ENCODE peak calls at places on chromosomes 13 and 19, in eight cellular contexts. Z, N, P, B, S, O, A and K are unnamed samples. For H3K36me3 and H3K27me3, the result is how much of the 10 kb centered on the place peaks cover.

GRCh38 chr19:2199215-2199614 is 35.5 kb downstream of the DOT1L start:
- DNase-seq in B (peak), S (peak), Z (no peak), O (no peak), A (no peak), P (no peak), N (no peak), K (peak)

GRCh38 chr13:48591889-48592725 is 59.2 kb upstream of the RCBTB2 start:
- DNase-seq in S (no peak), A (no peak), Z (no peak), N (no peak), B (no peak), P (no peak), O (no peak), K (no peak)

GRCh38 chr13:24625324-24625723 is 54.9 kb upstream of the ATP12A start:
- DNase-seq in P (no peak), Z (no peak), A (no peak), B (no peak), N (no peak), S (no peak), O (no peak), K (no peak)

GRCh38 chr19:45130888-45131615 is 29.7 kb downstream of the NKPD1 start:
- DNase-seq in P (peak), S (no peak), B (no peak), N (peak), Z (no peak), O (no peak), A (peak), K (peak)

GRCh38 chr13:44272692-44273091 is 100.9 kb upstream of the SERP2 start:
- DNase-seq in A (peak), B (no peak), O (no peak), S (no peak), N (peak), Z (no peak), P (no peak), K (no peak)

GRCh38 chr19:33798701-33799111 is 2.0 kb downstream of the KCTD15 start:
- DNase-seq in B (peak), Z (no peak), O (no peak), S (peak), A (peak), N (peak), P (no peak), K (peak)

GRCh38 chr19:36973021-36973843 is 57.1 kb downstream of the ZNF568 start:
- DNase-seq in P (no peak), B (peak), N (peak), S (peak), O (peak), Z (peak), A (peak), K (peak)

GRCh38 chr13:30477346-30478235 is 11.9 kb upstream of the HMGB1 start:
- DNase-seq in N (no peak), O (no peak), A (no peak), B (no peak), Z (no peak), S (no peak), P (no peak), K (peak)

GRCh38 chr19:42634409-42635232 is 39.9 kb upstream of the CEACAM8 start:
- DNase-seq in P (peak), B (peak), N (peak), Z (no peak), O (no peak), S (no peak), A (peak), K (peak)

GRCh38 chr19:46952874-46953273 is 66.8 kb upstream of the NPAS1 start:
- DNase-seq in Z (no peak), B (no peak), A (no peak), N (no peak), O (no peak), P (no peak), S (no peak), K (no peak)

GRCh38 chr13:44300895-44301638 is 72.6 kb upstream of the SERP2 start:
- DNase-seq in N (peak), P (peak), O (peak), B (no peak), S (peak), A (peak), Z (peak), K (no peak)

GRCh38 chr19:582497-583197 is 7.0 kb upstream of the HCN2 start:
- DNase-seq in Z (no peak), N (peak), B (no peak), S (no peak), O (no peak), P (no peak), A (peak), K (no peak)

GRCh38 chr19:44848036-44848804 is 2.1 kb downstream of the NECTIN2 start:
- DNase-seq in S (peak), B (peak), Z (peak), A (peak), O (no peak), N (peak), P (peak), K (peak)

GRCh38 chr19:58042709-58043340 is 9.0 kb downstream of the ZSCAN1 start:
- DNase-seq in O (no peak), B (no peak), A (no peak), P (no peak), N (no peak), Z (no peak), S (no peak), K (peak)
- H3K4me3 ChIP-seq in O (no peak), B (no peak), A (no peak), P (no peak), N (no peak), Z (no peak), S (no peak), K (no peak)

GRCh38 chr19:48918071-48918470 is 15.4 kb upstream of the DHDH start:
- DNase-seq in Z (no peak), A (no peak), P (no peak), S (no peak), B (no peak), O (no peak), N (no peak), K (no peak)
- H3K36me3 ChIP-seq in Z (half or more), A (half or more), P (under half), S (under half), B (under half), O (half or more), N (under half), K (under half)

GRCh38 chr13:110269509-110270185 is 37.3 kb downstream of the COL4A1 start:
- DNase-seq in B (no peak), A (no peak), S (no peak), Z (no peak), P (no peak), N (no peak), O (no peak), K (no peak)
- H3K27me3 ChIP-seq in B (under half), A (under half), S (under half), Z (under half), P (under half), N (under half), O (under half), K (under half)

DNA sequence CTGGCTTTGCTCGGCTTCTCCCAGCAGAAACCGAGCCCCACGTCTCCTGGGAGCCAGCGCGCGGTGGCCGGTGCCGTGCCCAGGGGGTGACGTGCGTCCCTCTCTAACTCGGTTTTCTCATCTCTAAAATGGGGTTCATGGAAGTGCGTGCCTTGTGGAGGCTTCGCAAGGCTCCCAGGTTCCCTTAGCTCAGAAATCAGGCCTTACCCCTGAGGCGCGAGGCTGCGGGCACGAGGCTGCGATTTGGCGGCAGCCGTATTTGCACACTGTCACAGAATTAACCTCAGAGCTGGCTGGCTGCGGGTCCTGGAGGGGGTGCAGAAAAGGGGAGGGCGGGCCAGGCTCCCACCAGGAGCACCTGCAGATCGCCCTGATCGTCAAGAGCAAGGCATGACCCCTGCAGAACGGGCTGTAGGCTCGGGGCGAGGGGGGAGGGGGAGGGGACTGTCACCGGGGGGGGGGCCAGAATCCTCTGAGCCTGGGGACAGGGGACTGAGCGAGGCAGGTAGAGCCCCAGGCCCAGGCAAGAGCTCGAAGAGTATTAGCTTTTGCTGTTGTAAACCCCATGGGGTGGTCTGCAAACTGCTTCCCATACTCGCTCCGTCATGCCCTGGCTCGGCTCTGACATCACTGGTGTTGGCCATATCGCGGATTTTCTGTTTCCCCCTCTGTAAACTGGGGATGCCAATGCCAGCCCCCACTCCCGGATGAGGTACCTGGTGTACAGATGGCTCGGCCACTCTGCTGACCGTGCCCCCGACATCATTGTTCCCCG is 62.2 kb downstream of the CCNE1 start:
- DNase-seq in Z (no peak), N (no peak), A (no peak), P (no peak), B (peak), S (no peak), O (no peak), K (peak)
- H3K4me3 ChIP-seq in Z (no peak), N (no peak), A (no peak), P (peak), B (peak), S (peak), O (peak), K (peak)

GRCh38 chr19:3667766-3668165 is 32.5 kb downstream of the PIP5K1C start:
- DNase-seq in Z (no peak), P (no peak), A (no peak), S (no peak), B (no peak), O (no peak), N (no peak), K (no peak)

GRCh38 chr19:3670258-3670795 is 29.9 kb downstream of the PIP5K1C start:
- DNase-seq in B (no peak), N (peak), O (peak), S (no peak), P (no peak), Z (peak), A (peak), K (peak)

GRCh38 chr19:3668331-3669133 is 31.7 kb downstream of the PIP5K1C start:
- DNase-seq in A (peak), S (no peak), N (peak), B (no peak), P (no peak), O (no peak), Z (no peak), K (no peak)

GRCh38 chr19:3669616-3670257 is 30.5 kb downstream of the PIP5K1C start:
- DNase-seq in P (no peak), N (no peak), Z (no peak), A (no peak), S (no peak), O (no peak), B (no peak), K (peak)

GRCh38 chr19:3669134-3669436 is 31.2 kb downstream of the PIP5K1C start:
- DNase-seq in A (no peak), S (no peak), Z (no peak), P (no peak), O (no peak), B (no peak), N (no peak), K (no peak)
- H3K36me3 ChIP-seq in A (under half), S (under half), Z (under half), P (under half), O (under half), B (under half), N (under half), K (under half)

GRCh38 chr13:99982741-99983400 is 1.3 kb downstream of the ZIC2 start:
- DNase-seq in A (no peak), P (no peak), S (peak), B (peak), Z (no peak), O (no peak), N (no peak), K (peak)

GRCh38 chr13:99979453-99980200 is 2.0 kb upstream of the ZIC2 start:
- DNase-seq in S (peak), N (no peak), Z (no peak), O (no peak), B (peak), P (peak), A (no peak), K (peak)

GRCh38 chr13:99982021-99982740 is 597 bp downstream of the ZIC2 start:
- DNase-seq in Z (no peak), S (peak), A (no peak), O (no peak), B (peak), P (no peak), N (peak), K (peak)

GRCh38 chr13:99980201-99981114 is 1.1 kb upstream of the ZIC2 start:
- DNase-seq in O (no peak), N (peak), Z (no peak), B (peak), P (peak), A (peak), S (peak), K (peak)

GRCh38 chr13:99981115-99982020 is at the start of gene ZIC2:
- DNase-seq in N (peak), O (no peak), B (peak), Z (no peak), A (no peak), S (peak), P (peak), K (peak)
- H3K27me3 ChIP-seq in N (half or more), O (half or more), B (half or more), Z (half or more), A (half or more), S (half or more), P (half or more), K (under half)

GRCh38 chr19:7670790-7671189 is 1.9 kb downstream of the RETN start:
- DNase-seq in Z (no peak), N (no peak), P (no peak), A (no peak), B (no peak), S (no peak), O (no peak), K (no peak)
- H3K4me3 ChIP-seq in Z (no peak), N (no peak), P (no peak), A (no peak), B (no peak), S (no peak), O (no peak), K (peak)

GRCh38 chr19:32615569-32615968 is 34.6 kb downstream of the PDCD5 start:
- DNase-seq in S (no peak), O (no peak), B (no peak), A (no peak), N (no peak), Z (no peak), P (no peak), K (no peak)

GRCh38 chr19:32613008-32613407 is 32.0 kb downstream of the PDCD5 start:
- DNase-seq in A (no peak), Z (no peak), S (no peak), P (no peak), N (no peak), B (no peak), O (no peak), K (no peak)

GRCh38 chr19:32611161-32611560 is 30.2 kb downstream of the PDCD5 start:
- DNase-seq in A (no peak), O (no peak), N (no peak), P (no peak), S (no peak), Z (no peak), B (peak), K (no peak)

GRCh38 chr19:32619051-32619685 is 38.2 kb downstream of the PDCD5 start:
- DNase-seq in N (no peak), O (no peak), B (no peak), Z (no peak), A (no peak), P (no peak), S (no peak), K (no peak)

DNA sequence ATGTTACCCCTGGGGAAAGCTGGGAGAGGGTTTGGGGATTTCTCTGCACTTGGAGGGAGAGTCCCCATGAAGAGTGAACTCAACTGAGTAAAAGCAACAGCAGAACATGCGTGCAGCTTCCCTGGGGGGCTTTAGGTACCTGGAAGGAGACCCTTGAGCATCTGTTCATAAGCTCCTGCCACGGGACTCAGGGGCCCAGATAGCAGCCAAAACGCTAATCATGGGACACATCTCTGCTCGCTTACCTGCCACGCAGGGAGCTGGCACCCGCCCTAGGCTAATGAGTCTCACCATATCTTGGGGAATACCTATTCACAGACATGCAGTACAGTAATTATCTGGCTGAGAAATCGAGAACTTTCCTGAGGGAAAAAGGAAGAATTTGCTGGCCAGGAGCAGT is 33.9 kb downstream of the PDCD5 start:
- DNase-seq in B (no peak), A (no peak), Z (no peak), S (no peak), N (no peak), P (no peak), O (no peak), K (no peak)
- H3K36me3 ChIP-seq in B (under half), A (half or more), Z (half or more), S (under half), N (under half), P (under half), O (half or more), K (under half)

DNA sequence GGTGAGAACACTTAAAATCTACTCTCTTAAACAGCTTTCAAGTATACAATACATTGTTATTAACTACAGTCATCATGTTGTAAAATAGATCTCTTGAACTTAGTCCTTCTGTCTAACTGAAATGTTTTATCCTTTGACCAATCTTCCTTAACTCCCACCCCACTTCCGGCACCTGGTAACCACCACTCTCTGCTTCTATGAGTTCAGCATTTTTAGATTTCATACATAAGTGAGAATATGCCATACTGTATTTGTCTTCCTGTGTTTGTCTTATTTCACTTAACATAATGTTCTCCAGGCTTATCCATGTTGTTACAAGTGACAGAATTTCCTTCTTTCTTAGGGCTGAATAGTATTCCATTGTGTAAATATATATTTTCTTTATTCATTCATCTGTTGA is 144.1 kb upstream of the TRPC4 start:
- DNase-seq in A (no peak), P (no peak), S (no peak), Z (no peak), B (no peak), O (no peak), N (no peak), K (no peak)
- H3K27me3 ChIP-seq in A (under half), P (under half), S (under half), Z (under half), B (under half), O (under half), N (under half), K (under half)